ENCODE peak calls at places on chromosome 12, in six cellular contexts. L, S, K, I, N and P are unnamed samples.

GRCh38 chr12:3802721-3803120 is 49.8 kb upstream of the CRACR2A start:
- DNase-seq in L (no peak), S (no peak), K (no peak), I (no peak), N (no peak), P (no peak)

GRCh38 chr12:76348079-76348901 is at the start of gene BBS10:
- DNase-seq in L (peak), S (peak), K (peak), I (peak), N (peak), P (peak)

GRCh38 chr12:120678572-120678971 is 8.4 kb upstream of the MLEC start:
- DNase-seq in L (no peak), S (no peak), K (no peak), I (no peak), N (no peak), P (no peak)

GRCh38 chr12:108542320-108542719 is 18.7 kb downstream of the SART3 start:
- DNase-seq in L (no peak), S (no peak), K (no peak), I (peak), N (no peak), P (no peak)

GRCh38 chr12:3295225-3295624 is 195.8 kb upstream of the PRMT8 start:
- DNase-seq in L (no peak), S (no peak), K (no peak), I (no peak), N (no peak), P (no peak)

GRCh38 chr12:123231931-123232330 is 1.0 kb downstream of the MPHOSPH9 start:
- DNase-seq in L (no peak), S (no peak), K (no peak), I (no peak), N (no peak), P (no peak)

GRCh38 chr12:116687888-116688287 is 50.0 kb downstream of the SPRING1 start:
- DNase-seq in L (peak), S (no peak), K (peak), I (no peak), N (no peak), P (peak)

GRCh38 chr12:127660961-127661360 is 606.0 kb upstream of the TMEM132C start:
- DNase-seq in L (no peak), S (no peak), K (no peak), I (peak), N (no peak), P (no peak)

GRCh38 chr12:114933428-114934160 is 249.6 kb upstream of the TBX3 start:
- DNase-seq in L (no peak), S (peak), K (no peak), I (peak), N (no peak), P (no peak)

GRCh38 chr12:46470975-46471374 is 98.4 kb upstream of the SLC38A2 start:
- DNase-seq in L (no peak), S (no peak), K (no peak), I (no peak), N (no peak), P (no peak)

GRCh38 chr12:25829192-25829591 is 129.3 kb upstream of the RASSF8 start:
- DNase-seq in L (peak), S (no peak), K (no peak), I (peak), N (no peak), P (no peak)

GRCh38 chr12:120381752-120382419 is 12.9 kb upstream of the MSI1 start:
- DNase-seq in L (no peak), S (no peak), K (no peak), I (no peak), N (no peak), P (no peak)

GRCh38 chr12:7934153-7934552 is 1.8 kb downstream of the SLC2A3 start:
- DNase-seq in L (no peak), S (no peak), K (no peak), I (no peak), N (no peak), P (no peak)

GRCh38 chr12:4353785-4354208 is 25.7 kb downstream of the FGF23 start:
- DNase-seq in L (peak), S (no peak), K (no peak), I (no peak), N (no peak), P (no peak)

GRCh38 chr12:34391771-34392581 is 369.7 kb downstream of the ALG10 start:
- DNase-seq in L (no peak), S (peak), K (peak), I (no peak), N (peak), P (peak)

GRCh38 chr12:125983094-125983783 is 918.0 kb downstream of the AACS start:
- DNase-seq in L (peak), S (peak), K (no peak), I (no peak), N (peak), P (peak)

GRCh38 chr12:130804216-130804615 is 34.8 kb downstream of the STX2 start:
- DNase-seq in L (no peak), S (no peak), K (no peak), I (peak), N (no peak), P (no peak)

DNA sequence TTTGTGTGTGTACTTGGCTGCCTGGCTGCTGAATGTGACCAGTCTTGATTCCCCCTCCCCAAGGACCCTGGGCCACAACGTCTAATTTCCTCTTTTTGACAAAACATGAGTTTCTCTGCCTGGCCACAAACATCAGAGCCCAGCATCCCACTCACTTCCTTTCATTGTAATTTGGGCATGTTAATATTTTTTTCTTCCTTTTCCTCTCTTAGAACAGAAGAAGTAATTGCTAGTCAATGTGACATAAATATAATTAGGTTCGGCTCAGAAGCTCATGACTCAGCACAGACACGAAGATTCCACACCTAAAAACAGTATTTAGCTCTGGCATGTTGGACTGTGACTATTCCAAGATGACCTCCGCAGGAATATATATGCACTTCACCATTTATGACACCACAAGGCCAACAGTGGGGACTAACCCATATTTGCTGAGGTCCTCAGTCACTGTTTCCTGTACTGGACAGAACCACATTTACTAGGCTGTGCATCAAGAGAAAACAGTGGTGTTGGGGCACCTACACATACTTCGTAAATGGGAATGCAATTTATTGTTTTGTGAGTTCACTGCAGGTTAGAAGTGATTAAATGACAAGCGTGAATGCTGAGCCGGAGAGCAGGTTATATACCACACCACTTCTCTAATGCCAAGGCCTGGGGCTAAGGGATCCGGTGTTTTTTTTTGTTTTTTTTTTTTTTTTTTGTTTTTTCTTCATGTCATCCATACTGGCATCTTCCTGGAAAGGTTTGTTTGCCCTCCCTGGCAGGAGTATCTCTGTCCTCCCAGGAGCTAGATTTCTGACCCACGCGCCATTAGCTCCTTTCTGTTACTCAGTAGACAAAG is 4.2 kb downstream of the GSG1 start:
- DNase-seq in L (peak), S (no peak), K (no peak), I (peak), N (no peak), P (peak)
- H3K4me3 ChIP-seq in L (no peak), S (no peak), K (no peak), I (no peak), N (peak), P (no peak)

GRCh38 chr12:86724716-86725115 is 468.5 kb upstream of the MGAT4C start:
- DNase-seq in L (no peak), S (no peak), K (no peak), I (peak), N (no peak), P (no peak)
- H3K4me3 ChIP-seq in L (no peak), S (no peak), K (no peak), I (no peak), N (no peak), P (no peak)

GRCh38 chr12:6699259-6699988 is 1.2 kb downstream of the PIANP start:
- DNase-seq in L (no peak), S (no peak), K (no peak), I (no peak), N (no peak), P (no peak)
- H3K4me3 ChIP-seq in L (no peak), S (no peak), K (no peak), I (peak), N (peak), P (no peak)

GRCh38 chr12:111034911-111035577 is 114.7 kb upstream of the MYL2 start:
- DNase-seq in L (no peak), S (no peak), K (no peak), I (no peak), N (no peak), P (no peak)
- H3K4me3 ChIP-seq in L (no peak), S (peak), K (no peak), I (no peak), N (peak), P (peak)

DNA sequence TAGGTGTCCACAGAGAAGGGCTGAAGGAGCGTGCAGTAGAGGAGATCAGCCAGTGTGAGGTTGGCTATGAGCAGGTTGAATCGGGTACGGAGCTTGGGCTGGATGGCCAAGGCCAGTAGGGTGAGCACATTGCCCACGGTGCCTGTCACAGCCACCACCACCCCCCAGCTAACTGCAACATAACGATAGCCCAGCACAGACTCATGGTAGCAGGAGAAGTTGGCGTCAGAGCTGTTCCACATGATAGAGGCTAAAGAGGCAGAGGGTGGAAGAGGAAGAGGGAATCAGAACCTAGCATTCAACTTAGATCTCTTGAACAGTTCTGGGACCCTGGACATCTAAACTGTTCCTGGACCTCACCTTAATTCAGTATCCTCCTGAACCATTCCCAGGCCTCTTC is 676 bp downstream of the GPR84 start:
- DNase-seq in L (no peak), S (no peak), K (no peak), I (no peak), N (no peak), P (no peak)
- H3K4me3 ChIP-seq in L (no peak), S (no peak), K (no peak), I (no peak), N (no peak), P (no peak)

DNA sequence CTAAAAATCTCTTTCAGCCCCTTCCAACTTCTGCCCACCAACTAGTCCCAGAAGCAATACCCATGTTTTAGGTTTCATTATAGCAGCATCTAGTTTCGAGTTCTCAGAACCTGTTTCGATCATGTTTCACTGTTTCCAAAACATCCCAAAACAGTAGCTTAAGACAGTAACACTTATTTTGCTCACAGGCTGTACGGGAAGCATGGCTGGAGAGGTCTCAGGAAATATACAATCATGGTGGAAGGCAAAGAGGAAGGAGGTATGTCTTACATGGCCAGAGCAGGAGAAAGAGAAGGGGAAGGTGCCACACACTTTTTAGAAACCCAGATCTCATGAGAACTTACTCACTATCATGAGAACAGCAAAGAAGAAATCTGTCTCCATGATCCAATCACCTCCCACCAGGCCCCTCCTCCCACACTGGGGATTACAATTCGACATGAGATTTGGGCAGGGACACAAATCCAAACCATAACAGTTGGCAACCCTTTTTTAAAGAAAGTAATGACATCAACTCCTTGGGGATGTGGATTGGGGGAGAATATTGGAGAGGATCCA is 270.0 kb upstream of the PLEKHG7 start:
- DNase-seq in L (no peak), S (no peak), K (no peak), I (no peak), N (no peak), P (no peak)
- H3K4me3 ChIP-seq in L (no peak), S (no peak), K (no peak), I (no peak), N (no peak), P (no peak)

GRCh38 chr12:507261-507853 is 47.6 kb downstream of the B4GALNT3 start:
- DNase-seq in L (peak), S (no peak), K (no peak), I (no peak), N (no peak), P (no peak)

GRCh38 chr12:508795-509194 is 49.1 kb downstream of the B4GALNT3 start:
- DNase-seq in L (peak), S (no peak), K (no peak), I (no peak), N (no peak), P (no peak)

GRCh38 chr12:508145-508544 is 48.4 kb downstream of the B4GALNT3 start:
- DNase-seq in L (no peak), S (no peak), K (no peak), I (no peak), N (no peak), P (no peak)

GRCh38 chr12:510071-510825 is 50.5 kb downstream of the B4GALNT3 start:
- DNase-seq in L (peak), S (no peak), K (no peak), I (no peak), N (no peak), P (no peak)

GRCh38 chr12:509494-509893 is 49.8 kb downstream of the B4GALNT3 start:
- DNase-seq in L (peak), S (no peak), K (no peak), I (peak), N (no peak), P (no peak)
- H3K4me3 ChIP-seq in L (no peak), S (no peak), K (no peak), I (no peak), N (no peak), P (no peak)

GRCh38 chr12:89833337-89834252 is 125.0 kb upstream of the ATP2B1 start:
- DNase-seq in L (no peak), S (no peak), K (no peak), I (peak), N (no peak), P (no peak)

GRCh38 chr12:89829434-89829975 is 120.9 kb upstream of the ATP2B1 start:
- DNase-seq in L (no peak), S (no peak), K (no peak), I (peak), N (no peak), P (no peak)

GRCh38 chr12:89831696-89832095 is 123.1 kb upstream of the ATP2B1 start:
- DNase-seq in L (no peak), S (no peak), K (no peak), I (no peak), N (no peak), P (no peak)

GRCh38 chr12:89836026-89836425 is 127.4 kb upstream of the ATP2B1 start:
- DNase-seq in L (no peak), S (no peak), K (no peak), I (no peak), N (no peak), P (no peak)

DNA sequence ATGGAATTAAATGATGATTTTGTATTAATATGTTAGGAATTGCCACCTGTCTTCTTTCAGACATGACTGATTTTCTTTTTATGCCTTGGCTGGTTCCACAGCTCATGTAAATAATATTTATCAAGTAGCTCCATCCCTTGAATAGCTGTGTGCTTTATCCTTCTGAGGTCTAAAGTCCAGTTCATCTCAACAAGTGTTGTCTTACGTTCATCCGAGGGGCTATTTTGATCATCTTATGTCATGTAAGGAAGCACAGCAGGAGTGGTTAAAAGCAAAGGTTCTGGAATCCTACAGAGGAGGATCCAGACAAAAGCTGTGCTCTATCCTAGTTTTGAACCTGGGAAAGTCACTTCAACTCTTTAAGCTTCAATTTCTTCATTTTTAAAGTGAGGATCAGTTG is 123.7 kb upstream of the ATP2B1 start:
- DNase-seq in L (no peak), S (no peak), K (no peak), I (no peak), N (no peak), P (no peak)
- H3K4me3 ChIP-seq in L (no peak), S (no peak), K (no peak), I (no peak), N (no peak), P (no peak)

GRCh38 chr12:132818562-132818961 is 10.1 kb downstream of the GOLGA3 start:
- DNase-seq in L (no peak), S (no peak), K (no peak), I (no peak), N (no peak), P (peak)

GRCh38 chr12:132814232-132814631 is 14.4 kb downstream of the GOLGA3 start:
- DNase-seq in L (no peak), S (no peak), K (no peak), I (no peak), N (no peak), P (peak)

GRCh38 chr12:132812631-132813305 is 15.9 kb downstream of the GOLGA3 start:
- DNase-seq in L (no peak), S (no peak), K (no peak), I (peak), N (no peak), P (peak)

GRCh38 chr12:132807295-132808222 is 21.1 kb downstream of the GOLGA3 start:
- DNase-seq in L (no peak), S (no peak), K (no peak), I (no peak), N (no peak), P (peak)

DNA sequence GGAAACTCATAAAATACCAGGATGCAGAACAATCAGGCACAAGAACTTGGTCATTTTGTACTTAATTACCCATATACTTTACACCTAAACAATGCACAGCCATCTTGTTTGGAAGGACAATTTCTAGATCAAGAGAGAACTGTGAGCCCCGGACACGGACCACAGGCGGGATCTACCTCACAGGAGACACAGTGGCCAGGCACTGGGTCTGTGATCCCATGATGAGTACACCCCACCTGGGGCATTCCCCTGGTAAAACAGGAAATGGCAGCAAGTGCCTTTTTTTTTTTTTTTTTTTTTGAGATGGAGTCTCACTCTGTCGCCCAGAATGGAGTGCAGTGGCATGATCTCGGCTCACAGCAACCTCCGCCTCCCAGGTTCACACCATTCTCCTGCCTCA is 15.2 kb downstream of the GOLGA3 start:
- DNase-seq in L (no peak), S (no peak), K (no peak), I (no peak), N (no peak), P (no peak)
- H3K4me3 ChIP-seq in L (no peak), S (no peak), K (no peak), I (no peak), N (no peak), P (no peak)

DNA sequence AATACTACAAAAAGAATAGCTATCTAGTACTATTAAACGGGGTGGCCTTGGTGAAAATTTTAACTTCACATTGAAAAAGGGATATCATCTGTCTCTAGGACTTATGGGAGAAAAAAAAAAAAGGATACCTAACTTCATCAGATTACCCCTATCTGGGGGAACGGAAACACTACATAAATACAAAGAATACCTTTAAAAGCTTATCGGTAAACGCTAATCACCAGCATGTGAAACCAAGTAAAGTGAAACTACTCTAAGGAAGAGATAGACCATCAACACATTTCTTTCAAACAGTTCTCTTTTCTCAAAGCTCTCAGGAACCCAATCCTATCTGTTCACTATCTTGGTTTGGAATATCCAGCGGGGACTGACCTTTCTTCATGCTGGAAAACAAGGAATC is 3.5 kb downstream of the KICS2 start:
- DNase-seq in L (no peak), S (no peak), K (no peak), I (no peak), N (no peak), P (no peak)
- H3K4me3 ChIP-seq in L (no peak), S (no peak), K (no peak), I (no peak), N (no peak), P (no peak)